ENCODE peak calls at places on chromosomes 1 and 21, in ten cellular contexts. O is thoracic aorta; D is fibroblast of lung; I is vagina; R is naive thymus-derived CD4-positive, alpha-beta T cell; X is cardiac muscle cell; N is suprapubic skin; Y is left lung; A is T-helper 17 cell; V is ovary. F is an unnamed sample.

GRCh38 chr1:220950576-220950975 is 71.3 kb downstream of the HLX start:
- DNase-seq in O (no peak), D (peak; percentile 19), I (no peak), R (no peak), X (no peak), N (no peak), Y (no peak), A (no peak), V (no peak), F (no peak)

GRCh38 chr1:181704556-181704955 is 221.2 kb downstream of the CACNA1E start:
- DNase-seq in O (no peak), D (no peak), I (no peak), R (no peak), X (no peak), N (no peak), Y (no peak), A (no peak), V (no peak), F (no peak)

GRCh38 chr1:44276901-44277300 is 63.6 kb downstream of the DMAP1 start:
- DNase-seq in O (no peak), D (no peak), I (no peak), R (no peak), X (no peak), N (no peak), Y (no peak), A (no peak), V (no peak), F (no peak)

GRCh38 chr1:64292399-64292798 is 89.0 kb downstream of the UBE2U start:
- DNase-seq in O (no peak), D (peak; percentile 50), I (no peak), R (no peak), X (no peak), N (no peak), Y (no peak), A (no peak), V (no peak), F (no peak)

GRCh38 chr1:162892916-162893714 is 32.1 kb upstream of the CCDC190 start:
- DNase-seq in O (no peak), D (peak; percentile 57), I (no peak), R (no peak), X (peak; percentile 68), N (no peak), Y (no peak), A (no peak), V (no peak), F (no peak)

GRCh38 chr1:60903591-60903990 is 178.8 kb upstream of the NFIA start:
- DNase-seq in O (peak; percentile 19), D (peak; percentile 39), I (no peak), R (no peak), X (peak; percentile 47), N (peak; percentile 66), Y (no peak), A (no peak), V (no peak), F (no peak)

GRCh38 chr1:5913078-5913845 is 79.0 kb downstream of the NPHP4 start:
- DNase-seq in O (no peak), D (no peak), I (peak; percentile 94), R (no peak), X (peak; percentile 14), N (no peak), Y (no peak), A (no peak), V (no peak), F (no peak)

GRCh38 chr1:39160703-39161102 is 43.8 kb upstream of the MACF1 start:
- DNase-seq in O (no peak), D (no peak), I (no peak), R (no peak), X (no peak), N (no peak), Y (no peak), A (no peak), V (no peak), F (no peak)

GRCh38 chr1:19596719-19597462 is 47.2 kb upstream of the NBL1 start:
- DNase-seq in O (peak; percentile 94), D (peak; percentile 98), I (peak; percentile 97), R (peak; percentile 97), X (peak; percentile 98), N (peak; percentile 99), Y (peak; percentile 96), A (peak; percentile 95), V (peak; percentile 98), F (peak; percentile 98)

GRCh38 chr1:31577515-31578191 is 1.3 kb downstream of the TINAGL1 start:
- DNase-seq in O (no peak), D (peak; percentile 33), I (no peak), R (no peak), X (peak; percentile 67), N (no peak), Y (peak; percentile 45), A (no peak), V (no peak), F (no peak)

GRCh38 chr1:60345621-60346020 is 272.1 kb upstream of the C1orf87 start:
- DNase-seq in O (no peak), D (peak; percentile 47), I (no peak), R (no peak), X (peak; percentile 41), N (no peak), Y (no peak), A (no peak), V (no peak), F (no peak)

GRCh38 chr1:40799351-40799867 is 15.8 kb downstream of the KCNQ4 start:
- DNase-seq in O (no peak), D (peak; percentile 48), I (no peak), R (no peak), X (peak; percentile 77), N (no peak), Y (no peak), A (no peak), V (peak; percentile 77), F (no peak)

GRCh38 chr21:19326581-19327319 is 923.2 kb upstream of the TMPRSS15 start:
- DNase-seq in O (no peak), D (no peak), I (no peak), R (no peak), X (no peak), N (no peak), Y (no peak), A (no peak), V (no peak), F (no peak)
- H3K9me3 ChIP-seq in O (peaks cover 2% of the 10 kb centered on the region), D (no peaks in the 10 kb centered on the region), I (no peaks in the 10 kb centered on the region), R (no peaks in the 10 kb centered on the region), X (no peaks in the 10 kb centered on the region), N (peaks cover 3% of the 10 kb centered on the region), Y (no peaks in the 10 kb centered on the region), A (no peaks in the 10 kb centered on the region), V (no peaks in the 10 kb centered on the region), F (no peaks in the 10 kb centered on the region)

GRCh38 chr21:18443686-18444085 is 40.1 kb upstream of the TMPRSS15 start:
- DNase-seq in O (no peak), D (no peak), I (no peak), R (no peak), X (no peak), N (no peak), Y (no peak), A (no peak), V (no peak), F (no peak)

GRCh38 chr21:18451679-18452078 is 48.1 kb upstream of the TMPRSS15 start:
- DNase-seq in O (no peak), D (no peak), I (no peak), R (no peak), X (no peak), N (no peak), Y (no peak), A (no peak), V (no peak), F (no peak)

DNA sequence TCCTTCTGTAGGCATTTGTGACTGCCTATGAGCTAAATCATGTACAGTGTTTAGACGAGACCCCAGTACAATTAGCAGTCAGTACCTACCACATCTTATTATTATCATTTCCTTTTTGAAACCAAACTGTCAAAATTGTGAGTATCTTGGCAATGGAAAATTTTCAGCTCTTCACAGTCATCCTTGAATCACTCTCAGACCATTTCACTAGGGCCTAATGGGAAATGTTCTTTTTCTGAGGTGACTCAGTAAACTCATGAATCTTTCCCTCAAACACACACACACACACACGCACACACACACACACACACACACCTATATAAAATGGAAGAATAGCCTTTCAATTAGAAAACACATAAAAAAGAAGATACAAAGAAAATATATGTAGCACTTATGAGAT is 46.0 kb upstream of the TMPRSS15 start:
- DNase-seq in O (no peak), D (no peak), I (no peak), R (no peak), X (no peak), N (no peak), Y (no peak), A (no peak), V (no peak), F (no peak)
- H3K9me3 ChIP-seq in O (no peaks in the 10 kb centered on the region), D (no peaks in the 10 kb centered on the region), I (no peaks in the 10 kb centered on the region), R (no peaks in the 10 kb centered on the region), X (no peaks in the 10 kb centered on the region), N (no peaks in the 10 kb centered on the region), Y (no peaks in the 10 kb centered on the region), A (no peaks in the 10 kb centered on the region), V (no peaks in the 10 kb centered on the region), F (no peaks in the 10 kb centered on the region)

GRCh38 chr21:26597981-26598380 is 24.9 kb upstream of the CYYR1 start:
- DNase-seq in O (no peak), D (no peak), I (no peak), R (no peak), X (no peak), N (no peak), Y (no peak), A (no peak), V (no peak), F (no peak)
- H3K9me3 ChIP-seq in O (no peaks in the 10 kb centered on the region), D (no peaks in the 10 kb centered on the region), I (no peaks in the 10 kb centered on the region), R (no peaks in the 10 kb centered on the region), X (no peaks in the 10 kb centered on the region), N (no peaks in the 10 kb centered on the region), Y (no peaks in the 10 kb centered on the region), A (no peaks in the 10 kb centered on the region), V (no peaks in the 10 kb centered on the region), F (no peaks in the 10 kb centered on the region)

GRCh38 chr1:77652970-77653516 is 29.4 kb downstream of the ZZZ3 start:
- DNase-seq in O (no peak), D (no peak), I (no peak), R (no peak), X (no peak), N (no peak), Y (no peak), A (no peak), V (no peak), F (no peak)

GRCh38 chr1:77649127-77649526 is 33.3 kb downstream of the ZZZ3 start:
- DNase-seq in O (no peak), D (no peak), I (no peak), R (no peak), X (no peak), N (no peak), Y (no peak), A (no peak), V (no peak), F (no peak)

GRCh38 chr1:77655431-77655974 is 27.0 kb downstream of the ZZZ3 start:
- DNase-seq in O (no peak), D (no peak), I (no peak), R (no peak), X (no peak), N (no peak), Y (no peak), A (no peak), V (no peak), F (no peak)

DNA sequence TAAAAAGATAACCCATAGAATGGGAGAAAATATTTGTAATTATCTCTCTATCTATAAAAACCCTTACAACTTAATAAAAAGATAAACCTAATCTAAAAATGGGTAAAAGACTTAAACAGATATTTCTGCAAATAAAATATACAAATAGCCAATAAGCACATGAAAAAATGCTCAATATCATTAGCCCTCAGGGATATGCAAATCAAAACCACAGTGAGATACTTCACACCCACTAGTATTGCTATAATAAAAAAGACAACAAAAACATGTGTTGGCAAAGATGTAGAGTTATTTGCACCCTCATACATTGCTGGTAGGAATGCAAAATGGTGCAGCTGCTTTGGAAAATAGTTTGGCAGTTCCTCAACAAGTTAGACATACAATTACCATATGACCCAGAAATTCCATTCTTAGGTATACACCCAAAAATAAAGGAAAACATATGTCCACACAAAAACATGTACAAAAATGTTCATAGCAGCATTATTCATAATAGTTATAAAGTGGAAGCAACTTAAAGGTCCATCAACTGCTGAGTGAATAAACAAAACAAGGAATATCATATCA is 30.2 kb downstream of the ZZZ3 start:
- DNase-seq in O (no peak), D (peak; percentile 29), I (no peak), R (no peak), X (peak; percentile 34), N (no peak), Y (no peak), A (no peak), V (no peak), F (no peak)
- H3K9me3 ChIP-seq in O (peaks cover 18% of the 10 kb centered on the region), D (no peaks in the 10 kb centered on the region), I (peaks cover 10% of the 10 kb centered on the region), R (peaks cover 9% of the 10 kb centered on the region), X (no peaks in the 10 kb centered on the region), N (peaks cover 8% of the 10 kb centered on the region), Y (no peaks in the 10 kb centered on the region), A (no peaks in the 10 kb centered on the region), V (no peaks in the 10 kb centered on the region), F (peaks cover 4% of the 10 kb centered on the region)